ENCODE peak calls at places on chromosomes 6 and 20, in five cellular contexts. S is HT1080; Q is IMR-90; R is AG08395; O is stimulated activated CD8-positive, alpha-beta memory T cell treated with anti-CD3 and anti-CD28 coated beads, Interleukin-2, amount 100 ng/mL, for 1 hour. U is an unnamed sample.

GRCh38 chr6:49645139-49645538 is 8.5 kb upstream of the RHAG start:
- DNase-seq in S (no peak), Q (no peak), R (no peak), O (no peak), U (no peak)

GRCh38 chr6:138957484-138957883 is 30.6 kb downstream of the REPS1 start:
- DNase-seq in S (no peak), Q (no peak), R (peak; percentile 4), O (no peak), U (peak; percentile 58)

GRCh38 chr6:155185544-155185943 is 78.3 kb upstream of the CLDN20 start:
- DNase-seq in S (peak; percentile 27), Q (peak; percentile 28), R (peak; percentile 46), O (no peak), U (peak; percentile 43)

GRCh38 chr6:130093546-130093945 is 75.2 kb downstream of the L3MBTL3 start:
- DNase-seq in S (no peak), Q (no peak), R (no peak), O (no peak), U (no peak)

GRCh38 chr20:31722388-31723281 is at the start of gene BCL2L1:
- DNase-seq in S (peak; percentile 81), Q (peak; percentile 82), R (peak; percentile 84), O (peak; percentile 21), U (peak; percentile 85)

GRCh38 chr6:122726649-122727048 is 52.9 kb upstream of the FABP7 start:
- DNase-seq in S (peak; percentile 39), Q (peak; percentile 37), R (peak; percentile 18), O (no peak), U (peak; percentile 25)

GRCh38 chr20:64041781-64042771 is 6.1 kb downstream of the C20orf204 start:
- DNase-seq in S (no peak), Q (no peak), R (no peak), O (no peak), U (no peak)

GRCh38 chr20:58374027-58374850 is 14.8 kb upstream of the VAPB start:
- DNase-seq in S (no peak), Q (no peak), R (no peak), O (no peak), U (no peak)

GRCh38 chr6:26501482-26501986 is 1.4 kb downstream of the BTN1A1 start:
- DNase-seq in S (no peak), Q (peak; percentile 25), R (peak; percentile 9), O (no peak), U (peak; percentile 39)

GRCh38 chr6:75600694-75601265 is 900 bp upstream of the SENP6 start:
- DNase-seq in S (no peak), Q (no peak), R (no peak), O (no peak), U (no peak)

GRCh38 chr6:134521116-134521501 is 203.2 kb upstream of the SGK1 start:
- DNase-seq in S (no peak), Q (no peak), R (no peak), O (no peak), U (no peak)

GRCh38 chr6:111871207-111871606 is 2.0 kb downstream of the FYN start:
- DNase-seq in S (no peak), Q (no peak), R (no peak), O (no peak), U (peak; percentile 50)

GRCh38 chr6:48027704-48028435 is 83.1 kb downstream of the PTCHD4 start:
- DNase-seq in S (peak; percentile 52), Q (no peak), R (no peak), O (no peak), U (no peak)

GRCh38 chr6:39979461-39980328 is 45.4 kb upstream of the MOCS1 start:
- DNase-seq in S (no peak), Q (no peak), R (no peak), O (no peak), U (no peak)

GRCh38 chr20:19808498-19808897 is 50.4 kb downstream of the RIN2 start:
- DNase-seq in S (no peak), Q (no peak), R (no peak), O (no peak), U (no peak)

GRCh38 chr6:129710722-129711631 is 1.0 kb upstream of the ARHGAP18 start:
- DNase-seq in S (no peak), Q (no peak), R (no peak), O (no peak), U (no peak)

GRCh38 chr20:62433655-62434054 is 6.3 kb upstream of the RBBP8NL start:
- DNase-seq in S (no peak), Q (no peak), R (no peak), O (no peak), U (peak; percentile 38)

GRCh38 chr6:41713161-41713649 is 22.2 kb downstream of the TFEB start:
- DNase-seq in S (peak; percentile 79), Q (peak; percentile 45), R (peak; percentile 59), O (no peak), U (no peak)

GRCh38 chr6:121201108-121201507 is 133.2 kb downstream of the TBC1D32 start:
- DNase-seq in S (peak; percentile 4), Q (peak; percentile 7), R (no peak), O (no peak), U (no peak)

GRCh38 chr20:23128461-23129125 is 42.5 kb upstream of the CD93 start:
- DNase-seq in S (no peak), Q (no peak), R (no peak), O (no peak), U (no peak)

GRCh38 chr20:11144114-11144513 is 470.3 kb upstream of the JAG1 start:
- DNase-seq in S (no peak), Q (peak; percentile 93), R (peak; percentile 91), O (no peak), U (no peak)

GRCh38 chr6:55448446-55448845 is 121.2 kb downstream of the GFRAL start:
- DNase-seq in S (no peak), Q (peak; percentile 31), R (peak; percentile 6), O (no peak), U (no peak)

GRCh38 chr20:19945732-19946670 is 71.2 kb upstream of the NAA20 start:
- DNase-seq in S (no peak), Q (no peak), R (no peak), O (no peak), U (peak; percentile 72)

GRCh38 chr20:25538838-25539665 is 46.3 kb downstream of the NINL start:
- DNase-seq in S (no peak), Q (no peak), R (no peak), O (no peak), U (no peak)

GRCh38 chr6:4412488-4412887 is 277.1 kb upstream of the ECI2 start:
- DNase-seq in S (no peak), Q (no peak), R (no peak), O (no peak), U (no peak)

GRCh38 chr6:14707971-14708465 is 537.9 kb upstream of the JARID2 start:
- DNase-seq in S (no peak), Q (no peak), R (no peak), O (no peak), U (no peak)

GRCh38 chr20:17646209-17646717 is 35.8 kb downstream of the RRBP1 start:
- DNase-seq in S (no peak), Q (no peak), R (no peak), O (no peak), U (no peak)

GRCh38 chr20:371755-372542 is 8.6 kb upstream of the TRIB3 start:
- DNase-seq in S (peak; percentile 98), Q (peak; percentile 88), R (peak; percentile 65), O (no peak), U (peak; percentile 29)

GRCh38 chr20:58064411-58065010 is 163.9 kb downstream of the ANKRD60 start:
- DNase-seq in S (no peak), Q (no peak), R (no peak), O (no peak), U (no peak)

GRCh38 chr6:122405417-122405816 is 6.0 kb downstream of the HSF2 start:
- DNase-seq in S (peak; percentile 10), Q (peak; percentile 21), R (peak; percentile 9), O (no peak), U (no peak)

GRCh38 chr6:157045831-157046454 is 268.8 kb downstream of the ARID1B start:
- DNase-seq in S (peak; percentile 73), Q (peak; percentile 82), R (peak; percentile 74), O (no peak), U (peak; percentile 28)

GRCh38 chr6:5998741-5999687 is 7.7 kb downstream of the NRN1 start:
- DNase-seq in S (no peak), Q (no peak), R (peak; percentile 50), O (no peak), U (no peak)

GRCh38 chr6:2818593-2818992 is 23.1 kb downstream of the SERPINB1 start:
- DNase-seq in S (peak; percentile 29), Q (peak; percentile 66), R (no peak), O (no peak), U (peak; percentile 61)

GRCh38 chr20:25483431-25484132 is 76.1 kb downstream of the GINS1 start:
- DNase-seq in S (no peak), Q (no peak), R (no peak), O (no peak), U (no peak)

GRCh38 chr20:41654884-41655283 is 36.7 kb upstream of the CHD6 start:
- DNase-seq in S (no peak), Q (peak; percentile 23), R (peak; percentile 40), O (no peak), U (peak; percentile 13)

GRCh38 chr20:32538526-32538918 is 46.6 kb downstream of the NOL4L start:
- DNase-seq in S (no peak), Q (no peak), R (no peak), O (no peak), U (no peak)

GRCh38 chr6:125100018-125100652 is 53.4 kb upstream of the TPD52L1 start:
- DNase-seq in S (no peak), Q (no peak), R (no peak), O (no peak), U (no peak)

GRCh38 chr20:62088258-62089127 is 22.8 kb upstream of the TAF4 start:
- DNase-seq in S (peak; percentile 54), Q (peak; percentile 99), R (peak; percentile 81), O (no peak), U (peak; percentile 62)

GRCh38 chr6:119587537-119587936 is 238.0 kb upstream of the MAN1A1 start:
- DNase-seq in S (peak; percentile 47), Q (peak; percentile 51), R (no peak), O (no peak), U (no peak)

U was measured in small intestine.